ENCODE peak calls at places on chromosomes 13 and 19, in four cellular contexts. R is BJ, L is endodermal cell, Q is brain microvascular endothelial cell. K is an unnamed sample.

GRCh38 chr19:9961103-9961502 is 24.8 kb upstream of the OLFM2 start:
- DNase-seq in Q (no peak), R (no peak), L (no peak), K (no peak)

GRCh38 chr13:104614746-104615145 is 1548.5 kb upstream of the SLC10A2 start:
- DNase-seq in R (no peak), Q (no peak), L (no peak), K (no peak)

GRCh38 chr19:35519291-35519690 is 5.8 kb upstream of the DMKN start:
- DNase-seq in Q (no peak), R (no peak), L (no peak), K (peak; percentile 92)

GRCh38 chr19:35354898-35355297 is 3.4 kb upstream of the FFAR3 start:
- DNase-seq in Q (no peak), R (no peak), L (peak; percentile 15), K (no peak)

GRCh38 chr13:51064753-51065152 is 46.3 kb downstream of the C13orf42 start:
- DNase-seq in L (peak; percentile 29), R (no peak), Q (no peak), K (no peak)

GRCh38 chr13:93226623-93227279 is at the start of gene GPC6:
- DNase-seq in Q (peak; percentile 91), R (no peak), L (peak; percentile 80), K (peak; percentile 58)

GRCh38 chr13:38981096-38981495 is 9.5 kb downstream of the STOML3 start:
- DNase-seq in R (no peak), L (no peak), Q (no peak), K (no peak)

GRCh38 chr13:51769455-51770127 is 34.4 kb downstream of the DHRS12 start:
- DNase-seq in Q (no peak), R (no peak), L (peak; percentile 39), K (no peak)

GRCh38 chr13:112510002-112510780 is 77.8 kb downstream of the TUBGCP3 start:
- DNase-seq in R (no peak), Q (peak; percentile 56), L (peak; percentile 83), K (peak; percentile 69)

GRCh38 chr19:3270908-3271307 is 46.4 kb downstream of the CELF5 start:
- DNase-seq in L (peak; percentile 77), R (no peak), Q (peak; percentile 11), K (peak; percentile 15)

GRCh38 chr19:6654347-6655310 is 15.3 kb downstream of the TNFSF14 start:
- DNase-seq in L (no peak), R (no peak), Q (no peak), K (no peak)

GRCh38 chr19:35633727-35634440 is 5.0 kb downstream of the RBM42 start:
- DNase-seq in R (no peak), L (no peak), Q (no peak), K (no peak)

GRCh38 chr19:10286803-10287737 is at the start of gene ICAM4:
- DNase-seq in Q (no peak), R (no peak), L (peak; percentile 83), K (peak; percentile 21)

GRCh38 chr13:70668293-70668692 is 560.0 kb upstream of the KLHL1 start:
- DNase-seq in R (no peak), Q (no peak), L (peak; percentile 80), K (peak; percentile 89)

GRCh38 chr19:7470540-7471305 is 18.1 kb downstream of the PEX11G start:
- DNase-seq in Q (no peak), L (no peak), R (no peak), K (no peak)

GRCh38 chr13:78621086-78621485 is 17.7 kb upstream of the POU4F1 start:
- DNase-seq in L (no peak), R (no peak), Q (no peak), K (no peak)

GRCh38 chr13:60328073-60328472 is 68.9 kb upstream of the TDRD3 start:
- DNase-seq in R (no peak), L (no peak), Q (no peak), K (no peak)

GRCh38 chr13:94210826-94211225 is 268.7 kb downstream of the DCT start:
- DNase-seq in L (no peak), Q (no peak), R (no peak), K (no peak)

GRCh38 chr13:74290324-74290773 is 156.1 kb upstream of the KLF12 start:
- DNase-seq in R (no peak), L (peak; percentile 73), Q (peak; percentile 78), K (peak; percentile 98)

GRCh38 chr13:32802159-32802558 is 214.1 kb upstream of the KL start:
- DNase-seq in Q (no peak), R (no peak), L (no peak), K (no peak)

GRCh38 chr13:110250258-110250891 is 56.6 kb downstream of the COL4A1 start:
- DNase-seq in Q (peak; percentile 81), L (no peak), R (peak; percentile 74), K (peak; percentile 63)

GRCh38 chr13:74761794-74762193 is 627.6 kb upstream of the KLF12 start:
- DNase-seq in Q (peak; percentile 13), L (no peak), R (no peak), K (no peak)

GRCh38 chr13:31090096-31090495 is 71.6 kb downstream of the HSPH1 start:
- DNase-seq in Q (no peak), R (no peak), L (no peak), K (no peak)

GRCh38 chr19:3413796-3414327 is 47.5 kb downstream of the NFIC start:
- DNase-seq in R (no peak), L (no peak), Q (no peak), K (no peak)

GRCh38 chr13:100512422-100512821 is 76.2 kb downstream of the GGACT start:
- DNase-seq in R (no peak), Q (peak; percentile 49), L (no peak), K (no peak)

GRCh38 chr19:52786078-52786463 is 520 bp downstream of the ZNF600 start:
- DNase-seq in Q (no peak), R (no peak), L (peak; percentile 62), K (peak; percentile 1)

GRCh38 chr13:113552079-113552478 is 32.5 kb upstream of the TFDP1 start:
- DNase-seq in R (no peak), L (peak; percentile 32), Q (no peak), K (no peak)

GRCh38 chr19:10639836-10640235 is 14.3 kb upstream of the ILF3 start:
- DNase-seq in R (no peak), Q (no peak), L (no peak), K (no peak)

GRCh38 chr13:40217675-40218074 is 448.8 kb downstream of the FOXO1 start:
- DNase-seq in R (no peak), L (no peak), Q (no peak), K (no peak)

GRCh38 chr19:7885818-7886217 is 2.5 kb upstream of the LRRC8E start:
- DNase-seq in R (no peak), Q (no peak), L (no peak), K (no peak)

GRCh38 chr19:18152817-18153554 is at the start of gene PIK3R2:
- DNase-seq in Q (peak; percentile 99), L (peak; percentile 100), R (peak; percentile 82), K (peak; percentile 93)

GRCh38 chr19:3055741-3056453 is 6.4 kb downstream of the TLE5 start:
- DNase-seq in Q (no peak), L (peak; percentile 80), R (no peak), K (peak; percentile 82)

GRCh38 chr19:35868172-35868822 is at the start of gene APLP1:
- DNase-seq in L (peak; percentile 86), Q (peak; percentile 16), R (no peak), K (no peak)

GRCh38 chr13:22487932-22488331 is 692.8 kb upstream of the SGCG start:
- DNase-seq in R (no peak), L (no peak), Q (no peak), K (no peak)

GRCh38 chr19:35774274-35775045 is 904 bp upstream of the ARHGAP33 start:
- DNase-seq in R (no peak), Q (no peak), L (no peak), K (no peak)

GRCh38 chr19:20860339-20860738 is 62.7 kb upstream of the ZNF85 start:
- DNase-seq in R (no peak), L (no peak), Q (no peak), K (no peak)

GRCh38 chr13:114077121-114077937 is 55.1 kb downstream of the RASA3 start:
- DNase-seq in R (no peak), Q (no peak), L (peak; percentile 26), K (no peak)

GRCh38 chr13:36745436-36745835 is 71.6 kb downstream of the SERTM1 start:
- DNase-seq in L (no peak), R (no peak), Q (no peak), K (no peak)

GRCh38 chr13:99220199-99220931 is 19.7 kb downstream of the UBAC2 start:
- DNase-seq in L (no peak), Q (peak; percentile 38), R (no peak), K (no peak)

DNA sequence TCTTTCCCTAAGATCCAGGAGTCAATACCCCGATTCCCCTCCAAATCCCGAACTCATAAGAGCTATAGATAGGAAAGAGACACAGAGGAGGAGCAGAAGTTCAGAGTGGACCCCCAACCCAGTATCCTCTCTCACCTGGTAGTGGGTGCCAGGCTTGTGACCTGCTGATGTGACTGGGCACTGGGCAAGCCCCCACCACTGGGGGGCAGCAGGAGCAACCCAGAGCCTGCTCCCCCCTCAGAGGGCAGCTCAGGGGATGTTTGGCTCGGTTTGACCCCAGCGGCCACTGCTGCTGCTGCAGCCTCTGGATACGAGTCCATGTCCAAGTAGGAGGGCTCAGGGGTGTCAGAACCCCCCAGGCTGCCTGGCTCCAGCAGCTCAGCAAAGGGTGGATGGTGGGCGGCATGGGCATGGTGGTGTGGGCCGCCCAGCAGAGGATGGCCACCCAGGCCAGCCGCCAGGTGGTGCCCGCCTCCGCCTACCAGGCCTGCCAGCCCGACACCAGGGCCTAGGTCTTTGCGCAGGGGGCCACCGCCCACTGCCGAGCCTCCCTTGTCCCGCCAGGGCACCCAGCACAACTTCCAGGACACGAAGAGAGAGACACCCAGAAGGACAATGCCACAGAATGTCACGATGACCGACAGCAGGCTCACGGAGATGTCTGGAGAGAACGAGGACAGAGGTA is 7.4 kb downstream of the SYT3 start:
- DNase-seq in R (no peak), Q (no peak), L (no peak), K (no peak)
- TF ChIP-seq CTCF in R (no peak), Q (no peak), L (peak; percentile 37), K (no peak)

GRCh38 chr13:97434417-97435296 is 688 bp downstream of the RAP2A start:
- DNase-seq in Q (peak; percentile 34), L (peak; percentile 75), R (no peak), K (peak; percentile 8)
- H3K4me3 ChIP-seq in Q (peak overlapping the region; percentile 80), L (peak overlapping the region; percentile 99), R (peak overlapping the region; percentile 76), K (peak overlapping the region; percentile 78)

DNA sequence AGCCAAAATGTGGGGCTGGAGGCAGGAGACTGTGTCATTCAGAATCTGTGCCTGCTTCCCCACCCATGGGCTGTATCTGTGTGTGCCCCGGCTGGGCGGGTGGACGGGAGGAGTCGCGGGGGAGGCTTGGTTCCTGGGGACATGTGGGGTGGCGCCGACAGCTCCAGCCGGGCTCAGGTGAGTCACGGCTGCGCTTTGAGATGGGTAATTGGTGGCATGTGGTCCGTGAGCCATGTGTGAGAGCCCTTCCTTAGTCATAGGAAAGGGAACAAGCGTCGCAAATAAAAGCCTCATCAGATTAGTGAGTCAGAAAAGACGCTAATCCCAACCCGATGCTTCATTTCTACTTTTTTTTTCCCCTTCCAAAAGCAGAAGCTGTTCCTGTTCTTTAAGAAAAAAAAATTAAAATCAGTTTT is 118.6 kb upstream of the ZNF536 start:
- DNase-seq in Q (no peak), L (peak; percentile 76), R (peak; percentile 19), K (no peak)
- H3K27me3 ChIP-seq in Q (no peaks in the 10 kb centered on the region), L (peaks cover 9% of the 10 kb centered on the region), R (no peaks in the 10 kb centered on the region), K (no peaks in the 10 kb centered on the region)

GRCh38 chr13:106836186-106836802 is 268.4 kb upstream of the ARGLU1 start:
- DNase-seq in R (no peak), Q (no peak), L (no peak), K (no peak)

GRCh38 chr13:106835477-106835876 is 267.5 kb upstream of the ARGLU1 start:
- DNase-seq in L (no peak), R (no peak), Q (no peak), K (no peak)
- TF ChIP-seq CTCF in L (no peak), R (no peak), Q (no peak), K (no peak)

GRCh38 chr19:15288146-15288963 is 44.0 kb downstream of the BRD4 start:
- DNase-seq in R (no peak), Q (no peak), L (no peak), K (no peak)
- H3K4me3 ChIP-seq in R (no peak overlapping the region), Q (no peak overlapping the region), L (no peak overlapping the region), K (no peak overlapping the region)

K was measured in bronchial epithelial cell.